ENCODE peak calls at places on chromosomes 3 and 15, in eight cellular contexts. A is choroid plexus epithelial cell, Y is AG09309, D is psoas muscle, B is natural killer cell, C is OCI-LY7, F is transverse colon, N is neural crest cell. M is an unnamed sample.

GRCh38 chr3:186287723-186288122 is 74.3 kb downstream of the DGKG start:
- DNase-seq in F (no peak), N (no peak), Y (peak), A (peak), C (no peak), B (no peak), D (no peak), M (no peak)

GRCh38 chr3:127984241-127984975 is 67.8 kb upstream of the SEC61A1 start:
- DNase-seq in F (no peak), N (no peak), Y (peak), B (no peak), D (no peak), A (no peak), C (no peak), M (no peak)

GRCh38 chr3:42032693-42033349 is 58.3 kb upstream of the TRAK1 start:
- DNase-seq in D (peak), N (no peak), Y (peak), B (no peak), A (peak), C (no peak), F (peak), M (no peak)

GRCh38 chr3:78785004-78785403 is 982.8 kb downstream of the ROBO1 start:
- DNase-seq in N (no peak), D (no peak), A (no peak), F (no peak), C (no peak), Y (no peak), B (no peak), M (no peak)

GRCh38 chr3:13509816-13510192 is 29.7 kb downstream of the HDAC11 start:
- DNase-seq in N (no peak), B (no peak), A (no peak), F (no peak), Y (no peak), C (no peak), D (peak), M (no peak)

GRCh38 chr15:67156834-67157233 is 91.4 kb downstream of the SMAD3 start:
- DNase-seq in D (no peak), C (no peak), F (no peak), B (no peak), A (no peak), N (no peak), Y (no peak), M (no peak)

GRCh38 chr15:101020945-101021344 is 101.8 kb downstream of the LRRK1 start:
- DNase-seq in Y (no peak), C (no peak), A (no peak), N (no peak), F (no peak), B (no peak), D (no peak), M (no peak)

GRCh38 chr3:170907519-170908234 is 760 bp downstream of the EIF5A2 start:
- DNase-seq in Y (no peak), D (no peak), B (no peak), C (peak), F (no peak), A (peak), N (peak), M (no peak)

GRCh38 chr3:129013491-129013891 is 12.4 kb downstream of the EFCC1 start:
- DNase-seq in D (no peak), Y (no peak), C (no peak), N (no peak), F (no peak), B (no peak), A (no peak), M (no peak)

GRCh38 chr3:58492385-58492970 is 582 bp downstream of the KCTD6 start:
- DNase-seq in N (no peak), F (no peak), A (no peak), Y (no peak), D (no peak), B (no peak), C (peak), M (no peak)

GRCh38 chr3:72998489-72998888 is 1.9 kb downstream of the PPP4R2 start:
- DNase-seq in A (peak), B (no peak), C (no peak), N (no peak), F (no peak), Y (no peak), D (no peak), M (no peak)

GRCh38 chr3:57184516-57184915 is 15.3 kb downstream of the HESX1 start:
- DNase-seq in Y (no peak), D (no peak), N (no peak), C (no peak), B (no peak), F (no peak), A (peak), M (no peak)

GRCh38 chr15:22980189-22981136 is at the start of gene CYFIP1:
- DNase-seq in A (peak), C (no peak), Y (no peak), N (peak), D (peak), B (no peak), F (peak), M (no peak)

GRCh38 chr3:45608296-45608695 is 13.7 kb downstream of the LIMD1 start:
- DNase-seq in Y (no peak), D (no peak), N (no peak), A (no peak), F (no peak), B (no peak), C (no peak), M (no peak)

GRCh38 chr15:57600197-57600596 is 8.5 kb downstream of the MYZAP start:
- DNase-seq in N (no peak), C (no peak), B (no peak), A (no peak), F (no peak), D (no peak), Y (no peak), M (no peak)

GRCh38 chr3:69197922-69198540 is 75.6 kb upstream of the LMOD3 start:
- DNase-seq in F (peak), N (no peak), A (no peak), B (no peak), C (no peak), Y (no peak), D (no peak), M (no peak)

GRCh38 chr3:52128118-52128683 is 26.0 kb downstream of the POC1A start:
- DNase-seq in A (peak), B (no peak), C (no peak), N (no peak), Y (no peak), F (no peak), D (no peak), M (no peak)

GRCh38 chr15:79736435-79737000 is 160.3 kb downstream of the MTHFS start:
- DNase-seq in D (no peak), F (no peak), B (no peak), N (no peak), Y (no peak), C (no peak), A (no peak), M (no peak)

GRCh38 chr3:184015381-184016019 is 2.2 kb downstream of the ABCC5 start:
- DNase-seq in D (peak), F (peak), B (no peak), N (no peak), A (no peak), Y (no peak), C (no peak), M (no peak)

GRCh38 chr3:184018424-184018973 is 815 bp upstream of the ABCC5 start:
- DNase-seq in Y (no peak), D (no peak), A (no peak), F (no peak), N (no peak), B (no peak), C (no peak), M (no peak)

GRCh38 chr3:184016820-184017671 is 638 bp downstream of the ABCC5 start:
- DNase-seq in Y (no peak), C (peak), N (peak), A (peak), D (peak), F (peak), B (no peak), M (no peak)

GRCh38 chr3:184016169-184016570 is 1.5 kb downstream of the ABCC5 start:
- DNase-seq in Y (no peak), F (no peak), A (no peak), C (no peak), B (no peak), D (no peak), N (no peak), M (no peak)

DNA sequence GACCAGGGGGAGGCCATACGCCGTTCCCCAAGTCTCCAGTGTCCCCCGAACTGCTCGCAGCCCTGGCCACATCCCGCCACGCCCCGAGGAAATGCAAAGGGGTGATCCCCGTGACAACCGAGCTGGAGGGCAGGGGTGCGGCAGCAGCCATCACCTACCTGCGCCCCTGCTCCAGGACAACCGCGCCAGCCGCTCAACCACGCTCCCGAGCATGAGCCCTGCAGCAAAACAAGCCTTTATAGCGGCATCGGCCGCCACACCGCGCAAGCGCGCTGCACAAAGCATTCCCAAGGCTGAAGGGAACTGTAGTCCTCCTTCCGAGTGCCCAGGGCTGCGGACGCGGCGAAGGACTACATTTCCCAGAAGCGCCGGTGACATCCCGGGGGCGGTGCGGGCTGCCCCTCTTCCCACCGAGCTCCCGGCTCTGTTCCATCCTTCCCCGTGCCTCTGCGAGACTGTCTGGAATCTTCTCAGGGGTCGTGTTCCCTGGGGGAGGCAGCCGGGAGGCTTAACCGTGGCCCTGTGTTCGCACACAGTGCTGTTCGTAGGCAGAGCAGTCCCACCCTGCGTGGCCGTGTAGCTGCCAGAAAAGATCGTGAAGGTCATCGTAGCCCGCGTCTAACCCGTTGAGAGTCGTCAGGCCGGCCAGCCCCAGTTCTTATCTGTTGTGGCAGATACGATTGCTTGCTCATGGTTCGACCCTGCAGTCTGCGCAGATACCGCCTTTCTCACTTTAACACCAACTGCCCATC is at the start of gene ABCC5:
- DNase-seq in Y (peak), F (peak), A (peak), B (peak), N (peak), D (peak), C (peak), M (peak)
- TF ChIP-seq CTCF in Y (no peak), F (peak), A (no peak), B (peak), N (peak), D (no peak), C (peak), M (peak)

DNA sequence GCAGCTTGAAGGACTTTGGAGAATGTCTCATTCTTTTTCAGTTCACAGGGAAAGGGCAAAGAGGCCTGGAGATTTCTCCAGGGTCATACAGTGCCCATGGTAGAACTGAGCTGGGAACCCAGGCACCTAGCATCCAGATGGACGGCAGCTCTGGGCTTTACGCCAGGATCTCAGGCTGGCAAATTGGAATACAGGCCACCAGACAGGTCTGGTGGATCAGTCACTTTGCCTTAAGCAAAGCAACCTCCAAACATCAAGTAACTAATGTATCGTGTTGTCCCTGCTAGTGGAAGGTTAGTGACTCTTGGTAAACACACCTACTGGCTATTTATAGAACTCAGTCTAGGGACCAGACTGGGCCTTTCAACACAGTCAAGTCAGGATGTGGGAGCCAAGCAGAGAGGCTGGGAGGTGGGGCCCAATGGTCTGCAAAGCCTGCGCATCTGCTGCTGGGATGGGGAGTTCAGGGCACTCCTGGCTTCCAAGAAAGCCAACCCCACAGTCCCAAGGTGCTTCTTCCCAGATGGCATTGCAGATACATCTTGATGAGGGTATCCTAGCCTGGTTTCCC is 30.2 kb downstream of the RPLP1 start:
- DNase-seq in F (no peak), Y (no peak), A (no peak), B (no peak), D (no peak), N (no peak), C (no peak), M (no peak)
- TF ChIP-seq CTCF in F (no peak), Y (no peak), A (no peak), B (no peak), D (no peak), N (no peak), C (no peak), M (no peak)

GRCh38 chr3:47877288-47877687 is 74.3 kb downstream of the DHX30 start:
- DNase-seq in Y (no peak), A (peak), B (no peak), N (no peak), C (no peak), D (no peak), F (no peak), M (no peak)

GRCh38 chr3:47885168-47885567 is 82.2 kb downstream of the DHX30 start:
- DNase-seq in F (no peak), D (no peak), B (no peak), C (no peak), A (no peak), N (no peak), Y (no peak), M (no peak)

GRCh38 chr3:47877719-47878118 is 74.8 kb downstream of the DHX30 start:
- DNase-seq in C (no peak), D (no peak), B (no peak), Y (no peak), N (no peak), A (no peak), F (no peak), M (no peak)

GRCh38 chr3:47884603-47885002 is 81.7 kb downstream of the DHX30 start:
- DNase-seq in D (no peak), B (no peak), Y (no peak), A (no peak), C (peak), N (no peak), F (no peak), M (no peak)

DNA sequence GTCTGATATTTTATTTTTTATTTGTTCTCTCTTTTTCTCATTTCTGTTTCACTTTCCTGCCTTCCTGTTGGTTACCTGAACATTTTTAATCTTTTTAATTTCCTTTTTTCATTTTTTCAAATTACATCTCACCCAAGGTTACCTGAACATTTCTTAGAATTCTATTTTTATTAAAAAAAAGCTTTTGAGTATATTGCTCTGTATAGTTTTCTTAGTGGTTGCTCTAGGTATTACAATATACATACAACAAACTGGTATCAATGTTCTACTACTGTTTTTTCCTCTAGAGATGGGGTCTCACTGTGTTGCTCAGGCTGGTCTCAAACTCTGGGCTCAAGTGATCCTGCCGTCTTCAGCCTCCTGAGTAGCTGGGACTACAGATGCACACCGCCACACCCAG is 79.4 kb downstream of the DHX30 start:
- DNase-seq in Y (no peak), A (no peak), F (no peak), B (no peak), N (no peak), C (no peak), D (no peak), M (no peak)
- TF ChIP-seq CTCF in Y (no peak), A (no peak), F (no peak), B (no peak), N (peak), C (no peak), D (no peak), M (no peak)

DNA sequence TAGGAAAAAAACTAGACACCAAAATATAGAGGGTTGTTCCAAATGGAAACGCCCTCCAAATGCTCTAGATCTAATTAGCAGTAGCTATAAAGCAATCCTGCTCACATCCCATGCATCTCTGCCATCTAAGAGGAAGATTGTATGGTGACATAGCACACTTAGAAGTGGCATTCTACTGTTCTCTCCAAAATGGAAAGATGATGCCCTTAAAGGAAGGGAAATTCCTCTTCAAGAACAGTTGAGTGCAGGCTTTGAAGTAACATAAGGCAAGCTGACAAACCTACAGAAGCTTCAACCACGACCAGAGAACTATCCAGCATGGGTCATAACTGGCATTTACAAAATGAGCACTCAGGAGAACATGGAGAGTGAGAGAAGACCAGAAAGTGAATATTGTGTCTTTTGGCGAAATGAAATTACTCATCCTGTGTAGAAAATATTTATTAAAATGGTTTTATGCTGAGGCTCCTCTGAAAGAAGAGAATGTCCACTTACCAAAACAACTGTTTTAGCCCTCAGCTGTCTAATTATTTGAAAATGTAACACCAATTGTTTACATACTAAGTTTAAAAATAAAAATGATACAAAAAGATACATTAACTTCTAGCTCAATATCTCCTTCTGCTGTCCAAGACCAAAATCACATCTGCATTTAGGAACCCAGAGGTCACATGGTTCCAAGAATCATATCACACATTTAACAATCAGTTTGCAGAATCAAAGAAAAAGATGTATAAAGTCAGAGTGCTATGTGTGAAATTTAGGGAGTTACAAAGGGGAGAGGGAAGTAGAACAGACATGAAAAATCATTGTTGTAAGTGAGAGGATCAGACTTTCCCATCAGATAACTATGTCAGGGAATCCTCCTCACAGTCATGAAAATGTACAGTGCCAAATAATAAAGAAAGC is 216.9 kb downstream of the ATP8B4 start:
- DNase-seq in Y (no peak), A (peak), N (no peak), C (no peak), F (no peak), D (no peak), B (no peak), M (no peak)
- TF ChIP-seq CTCF in Y (peak), A (peak), N (no peak), C (peak), F (peak), D (peak), B (no peak), M (no peak)

DNA sequence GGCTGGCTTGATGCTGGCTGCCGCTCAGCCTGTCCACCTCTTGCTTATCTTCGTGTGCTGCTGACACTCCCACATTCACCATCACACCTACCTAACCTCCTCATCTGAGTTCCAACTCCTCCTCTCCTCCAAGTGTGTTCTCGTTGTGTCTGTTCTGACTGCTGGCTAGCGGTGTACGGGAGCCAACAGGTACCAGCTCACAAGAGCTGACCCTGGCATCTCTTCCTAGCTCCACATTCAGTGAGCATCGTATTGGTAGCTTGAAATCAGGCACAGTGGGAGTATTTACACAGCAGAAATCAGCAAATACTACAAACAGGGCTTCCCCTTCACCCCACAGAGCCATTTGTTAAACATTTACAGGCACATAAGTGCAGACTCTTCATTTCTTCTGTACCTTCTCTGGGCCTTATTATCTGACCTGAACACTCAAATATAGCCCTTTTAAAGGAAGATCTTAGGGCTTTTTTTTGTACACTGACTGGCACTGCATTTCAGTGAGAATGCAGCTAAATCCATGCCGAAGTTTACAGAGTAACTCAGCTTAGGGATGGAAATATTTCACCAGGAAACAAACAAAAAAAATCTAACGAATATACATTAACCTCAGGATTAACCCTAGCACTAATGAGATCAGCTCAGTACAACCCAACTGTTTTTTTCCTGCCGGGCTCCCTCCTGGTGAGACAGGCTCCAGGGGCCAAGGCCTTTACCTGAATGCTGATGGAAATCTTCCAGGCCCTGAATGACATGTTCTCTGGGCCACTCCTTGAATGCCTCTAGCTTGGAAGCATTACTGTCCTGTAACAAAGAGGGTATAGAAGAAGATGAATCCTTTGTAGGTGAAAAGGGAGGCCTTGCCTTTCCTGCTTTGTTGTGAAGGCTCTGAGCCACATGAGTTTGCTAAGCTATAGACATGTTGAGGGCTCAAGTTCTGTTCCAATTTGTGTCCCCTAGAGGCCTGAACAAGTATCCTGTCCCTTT is 150.5 kb upstream of the LPP start:
- DNase-seq in B (no peak), A (no peak), N (no peak), C (no peak), D (no peak), Y (no peak), F (peak), M (no peak)
- TF ChIP-seq CTCF in B (no peak), A (no peak), N (no peak), C (no peak), D (no peak), Y (no peak), F (no peak), M (no peak)